ENCODE peak calls at places on chromosomes 12 and 14, in four cellular contexts. M is WERI-Rb-1; X is CD8-positive, alpha-beta memory T cell; A is tibial artery. K is an unnamed sample.

GRCh38 chr12:107461222-107461980 is 224.2 kb upstream of the PWP1 start:
- DNase-seq in M (no peak), X (no peak), A (no peak), K (no peak)

GRCh38 chr12:51187370-51187987 is 14.5 kb upstream of the TFCP2 start:
- DNase-seq in M (peak; percentile 42), X (no peak), A (no peak), K (no peak)

GRCh38 chr12:95003213-95003920 is at the start of gene NDUFA12:
- DNase-seq in M (peak; percentile 97), X (peak; percentile 91), A (peak; percentile 96), K (peak; percentile 96)

GRCh38 chr14:97458302-97459137 is 661.3 kb downstream of the VRK1 start:
- DNase-seq in M (no peak), X (peak; percentile 76), A (no peak), K (no peak)

GRCh38 chr12:102816816-102817434 is 100.1 kb downstream of the PAH start:
- DNase-seq in M (no peak), X (no peak), A (no peak), K (peak; percentile 19)

GRCh38 chr14:103543140-103543539 is 14.1 kb downstream of the TRMT61A start:
- DNase-seq in M (no peak), X (no peak), A (no peak), K (no peak)

GRCh38 chr12:69275471-69275891 is 36.1 kb downstream of the CPSF6 start:
- DNase-seq in M (no peak), X (no peak), A (no peak), K (peak; percentile 73)

GRCh38 chr14:60220917-60221316 is 28.1 kb upstream of the PPM1A start:
- DNase-seq in M (no peak), X (no peak), A (no peak), K (no peak)

GRCh38 chr14:87497301-87497700 is 495.7 kb downstream of the GALC start:
- DNase-seq in M (no peak), X (no peak), A (no peak), K (no peak)

GRCh38 chr14:102579696-102580551 is 12.5 kb upstream of the RCOR1 start:
- DNase-seq in M (no peak), X (no peak), A (no peak), K (no peak)

GRCh38 chr14:81268016-81268416 is 47.3 kb upstream of the GTF2A1 start:
- DNase-seq in M (no peak), X (no peak), A (no peak), K (peak; percentile 98)

GRCh38 chr14:99079061-99079727 is 192.8 kb downstream of the BCL11B start:
- DNase-seq in M (no peak), X (no peak), A (no peak), K (no peak)

GRCh38 chr12:1932264-1932777 is 13.9 kb upstream of the CACNA2D4 start:
- DNase-seq in M (no peak), X (no peak), A (peak; percentile 90), K (no peak)

GRCh38 chr12:47303207-47303606 is 223.4 kb upstream of the AMIGO2 start:
- DNase-seq in M (no peak), X (no peak), A (no peak), K (no peak)

GRCh38 chr14:75175677-75176141 is 703 bp downstream of the TMED10 start:
- DNase-seq in M (no peak), X (no peak), A (no peak), K (peak; percentile 88)

GRCh38 chr14:100691395-100692025 is 35.2 kb upstream of the DLK1 start:
- DNase-seq in M (no peak), X (no peak), A (no peak), K (no peak)

GRCh38 chr12:1744932-1745331 is 54.1 kb downstream of the ADIPOR2 start:
- DNase-seq in M (no peak), X (no peak), A (no peak), K (no peak)

GRCh38 chr12:30794591-30795409 is 40.0 kb upstream of the CAPRIN2 start:
- DNase-seq in M (no peak), X (no peak), A (no peak), K (no peak)

GRCh38 chr14:46480817-46481216 is 170.8 kb downstream of the RPL10L start:
- DNase-seq in M (no peak), X (no peak), A (no peak), K (no peak)

GRCh38 chr14:61663312-61663974 is 31.9 kb upstream of the HIF1A start:
- DNase-seq in M (no peak), X (no peak), A (no peak), K (no peak)

GRCh38 chr14:91303091-91303923 is 58.8 kb upstream of the GPR68 start:
- DNase-seq in M (peak; percentile 95), X (peak; percentile 49), A (no peak), K (peak; percentile 56)

GRCh38 chr12:87679262-87679661 is 349.9 kb downstream of the C12orf50 start:
- DNase-seq in M (no peak), X (no peak), A (no peak), K (no peak)

GRCh38 chr12:57619434-57620244 is 8.4 kb downstream of the ARHGEF25 start:
- DNase-seq in M (peak; percentile 75), X (no peak), A (no peak), K (no peak)

GRCh38 chr12:131536337-131536736 is 174.6 kb upstream of the SFSWAP start:
- DNase-seq in M (no peak), X (peak; percentile 9), A (no peak), K (no peak)

GRCh38 chr12:124939428-124940142 is 25.1 kb upstream of the UBC start:
- DNase-seq in M (peak; percentile 91), X (peak; percentile 83), A (peak; percentile 92), K (peak; percentile 95)

GRCh38 chr12:75327642-75328041 is 2.5 kb downstream of the CAPS2 start:
- DNase-seq in M (no peak), X (no peak), A (no peak), K (no peak)

GRCh38 chr14:71532790-71533189 is 399.4 kb upstream of the RGS6 start:
- DNase-seq in M (no peak), X (no peak), A (no peak), K (no peak)

GRCh38 chr12:96401061-96401871 is 1.0 kb upstream of the CDK17 start:
- DNase-seq in M (no peak), X (peak; percentile 16), A (no peak), K (peak; percentile 90)

GRCh38 chr14:37862263-37862662 is 266.8 kb downstream of the TTC6 start:
- DNase-seq in M (no peak), X (no peak), A (no peak), K (no peak)

GRCh38 chr14:37869633-37870032 is 274.2 kb downstream of the TTC6 start:
- DNase-seq in M (no peak), X (no peak), A (no peak), K (no peak)

GRCh38 chr14:37864861-37865718 is 269.7 kb downstream of the TTC6 start:
- DNase-seq in M (no peak), X (no peak), A (no peak), K (no peak)

GRCh38 chr14:37864128-37864527 is 268.7 kb downstream of the TTC6 start:
- DNase-seq in M (peak; percentile 10), X (no peak), A (no peak), K (no peak)

DNA sequence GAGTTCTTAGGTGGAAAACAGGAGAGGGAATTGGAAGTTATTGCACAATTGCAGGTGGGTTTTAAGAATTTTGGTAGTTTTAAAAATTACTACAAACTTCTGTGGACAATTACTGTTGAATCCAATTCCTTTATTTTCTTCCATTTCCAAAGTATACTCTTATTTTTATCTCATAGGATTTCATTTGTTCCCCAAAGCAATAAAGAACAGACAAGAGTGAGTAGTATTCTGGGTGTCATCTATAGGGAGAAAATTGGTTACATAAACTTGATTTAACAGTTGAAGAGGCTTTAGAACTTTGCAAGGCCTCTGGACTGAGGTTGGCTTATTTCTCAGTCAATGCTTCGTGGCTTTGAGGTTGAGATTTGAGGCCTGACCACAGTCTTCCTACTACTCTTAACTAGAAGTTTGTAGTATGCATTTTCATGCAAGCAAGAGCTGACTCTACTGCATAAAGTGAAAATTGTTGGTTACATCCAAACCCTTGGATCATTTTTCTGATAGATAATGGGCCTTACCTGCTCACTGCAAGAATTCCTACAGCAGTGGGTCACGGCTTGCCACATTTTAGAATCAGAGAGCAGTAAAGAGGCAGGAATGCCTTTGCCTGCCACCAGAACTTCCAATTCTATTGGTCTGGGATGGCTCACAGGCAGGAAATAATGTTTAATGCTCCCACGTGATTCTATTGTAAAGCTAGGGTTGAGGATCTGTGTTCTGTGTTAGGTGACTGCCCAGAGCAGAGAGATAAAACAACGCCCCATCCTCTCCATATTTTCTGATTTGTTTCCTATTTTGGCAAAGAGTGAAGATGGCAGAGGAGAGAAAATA is 270.5 kb downstream of the TTC6 start:
- DNase-seq in M (no peak), X (no peak), A (no peak), K (no peak)
- H3K4me3 ChIP-seq in M (no peak overlapping the region), X (no peak overlapping the region), A (no peak overlapping the region), K (no peak overlapping the region)

DNA sequence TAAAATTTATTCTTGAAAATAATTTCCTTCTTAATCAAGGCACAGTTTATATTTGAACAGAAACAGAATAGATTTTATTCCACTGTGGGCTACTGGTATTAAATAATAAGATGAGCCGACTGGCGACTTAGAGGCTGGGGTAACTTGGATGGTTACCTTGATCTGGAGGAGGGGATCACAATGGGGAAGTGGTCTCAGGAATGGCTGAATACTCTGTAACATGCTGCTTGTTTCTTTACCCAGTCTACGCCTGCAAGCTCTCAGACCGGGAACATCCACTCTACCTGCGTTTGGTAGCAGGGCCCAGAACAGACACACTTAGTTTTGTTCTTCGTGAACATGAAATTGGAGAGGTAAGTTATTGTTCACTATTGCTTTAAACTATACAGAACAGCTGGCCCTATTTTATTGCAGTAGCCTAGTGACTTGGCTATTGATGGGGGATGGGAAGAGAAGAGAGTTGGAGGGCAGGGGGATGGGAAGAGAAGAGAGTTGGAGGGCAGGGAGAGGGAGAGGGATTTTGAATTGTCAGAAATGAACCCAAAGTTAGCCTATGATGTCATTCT is 67.9 kb downstream of the GNS start:
- DNase-seq in M (no peak), X (no peak), A (peak; percentile 9), K (no peak)
- H3K4me3 ChIP-seq in M (no peak overlapping the region), X (no peak overlapping the region), A (no peak overlapping the region), K (no peak overlapping the region)

DNA sequence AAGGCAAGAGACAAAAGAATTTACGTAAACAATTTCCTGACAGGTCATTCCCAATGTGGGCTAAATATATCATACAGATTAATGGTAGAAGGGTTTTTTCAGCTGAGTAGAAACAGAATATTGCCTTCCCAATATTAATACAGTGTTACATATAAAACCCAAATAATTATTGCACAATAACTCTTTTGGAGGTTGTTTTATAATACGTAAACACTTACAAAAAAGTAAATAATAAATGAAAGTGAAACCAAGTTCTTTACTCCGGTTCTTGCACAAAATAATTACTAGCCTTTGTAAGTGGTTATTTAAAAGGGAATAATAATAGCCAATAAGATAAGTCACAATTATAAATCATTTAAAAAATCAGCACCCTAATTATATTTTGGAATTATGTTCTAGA is 118.6 kb upstream of the SSTR1 start:
- DNase-seq in M (no peak), X (no peak), A (no peak), K (no peak)
- H3K4me3 ChIP-seq in M (no peak overlapping the region), X (peak overlapping the region; percentile 53), A (no peak overlapping the region), K (no peak overlapping the region)

DNA sequence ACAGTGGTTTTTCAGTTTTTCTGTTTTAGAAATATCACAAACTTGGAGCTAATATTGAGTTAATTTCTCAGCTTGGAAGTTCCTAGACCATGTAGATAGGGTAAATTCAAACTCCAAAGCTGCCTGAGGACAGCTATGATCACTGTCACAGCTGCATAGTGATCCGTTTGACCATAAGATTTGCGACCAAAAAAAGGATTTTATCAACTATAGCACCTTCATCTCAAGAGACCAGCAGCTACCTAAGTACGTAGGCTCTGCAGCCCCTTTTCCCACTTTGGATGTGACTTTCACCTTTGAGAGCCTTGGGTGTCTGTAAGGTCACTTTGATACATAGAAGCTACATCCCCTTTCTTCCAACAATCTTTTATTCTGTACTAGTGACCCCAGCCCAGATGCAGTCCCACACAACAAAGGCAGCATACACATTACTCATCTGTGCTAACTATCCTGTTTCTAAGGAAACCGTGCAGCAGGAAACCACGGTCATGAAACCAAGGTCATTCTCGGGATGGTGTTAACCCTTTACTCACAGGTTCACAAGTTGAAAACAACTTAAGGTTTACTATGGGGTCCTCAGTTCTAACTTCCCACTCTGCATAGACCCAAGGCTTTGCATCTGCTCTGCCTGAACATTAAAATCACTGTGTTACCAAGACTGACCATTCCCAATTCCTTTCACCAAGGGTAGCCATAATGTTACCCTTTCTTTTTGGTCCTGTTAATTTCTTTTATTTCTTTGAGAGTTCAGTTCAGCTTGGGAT is 75.4 kb downstream of the IFT81 start:
- DNase-seq in M (no peak), X (no peak), A (no peak), K (peak; percentile 10)
- H3K4me3 ChIP-seq in M (no peak overlapping the region), X (no peak overlapping the region), A (no peak overlapping the region), K (no peak overlapping the region)